ENCODE peak calls at places on chromosome X, in ten cellular contexts. Y is OCI-LY7, I is left ventricle myocardium inferior, A is mammary epithelial cell, Q is sigmoid colon, W is colonic mucosa, D is brain microvascular endothelial cell, C is A549, U is fibroblast of lung, F is ovary. T is an unnamed sample.

GRCh38 chrX:64205735-64206491 is 405 bp upstream of the AMER1 start:
- DNase-seq in Y (peak), I (peak), A (peak), Q (peak), W (peak), D (peak), C (peak), U (peak), F (peak), T (peak)

GRCh38 chrX:68753218-68753617 is 75.6 kb upstream of the EFNB1 start:
- DNase-seq in Y (no peak), I (no peak), A (no peak), Q (no peak), W (no peak), D (no peak), C (no peak), U (no peak), F (no peak), T (no peak)

GRCh38 chrX:25070038-25070437 is 54.3 kb upstream of the ARX start:
- DNase-seq in Y (no peak), I (no peak), A (no peak), Q (no peak), W (no peak), D (no peak), C (no peak), U (no peak), F (no peak), T (no peak)

GRCh38 chrX:70046978-70047377 is 2.8 kb downstream of the AWAT2 start:
- DNase-seq in Y (no peak), I (no peak), A (no peak), Q (no peak), W (no peak), D (no peak), C (no peak), U (no peak), F (no peak), T (no peak)

GRCh38 chrX:92351531-92351930 is 572.4 kb downstream of the PCDH11X start:
- DNase-seq in Y (no peak), I (no peak), A (no peak), Q (no peak), W (no peak), D (no peak), C (no peak), U (no peak), F (no peak), T (no peak)

GRCh38 chrX:136880003-136880451 is 498 bp downstream of the RBMX start:
- DNase-seq in Y (peak), I (peak), A (no peak), Q (no peak), W (no peak), D (no peak), C (peak), U (no peak), F (peak), T (no peak)

GRCh38 chrX:39809326-39809725 is 288.4 kb downstream of the BCOR start:
- DNase-seq in Y (no peak), I (no peak), A (peak), Q (no peak), W (no peak), D (peak), C (no peak), U (peak), F (no peak), T (no peak)

GRCh38 chrX:46837543-46838481 is 969 bp downstream of the RP2 start:
- DNase-seq in Y (peak), I (no peak), A (peak), Q (no peak), W (no peak), D (no peak), C (peak), U (peak), F (no peak), T (no peak)

GRCh38 chrX:100512471-100512870 is 72.3 kb upstream of the TNMD start:
- DNase-seq in Y (peak), I (no peak), A (peak), Q (no peak), W (no peak), D (no peak), C (peak), U (peak), F (no peak), T (no peak)

GRCh38 chrX:15673970-15674369 is 9.4 kb upstream of the CLTRN start:
- DNase-seq in Y (no peak), I (no peak), A (no peak), Q (no peak), W (no peak), D (no peak), C (no peak), U (no peak), F (no peak), T (no peak)

GRCh38 chrX:132671229-132671641 is 182.4 kb upstream of the MBNL3 start:
- DNase-seq in Y (no peak), I (no peak), A (no peak), Q (no peak), W (no peak), D (peak), C (no peak), U (peak), F (no peak), T (no peak)

GRCh38 chrX:90883479-90883878 is 551.2 kb upstream of the PABPC5 start:
- DNase-seq in Y (no peak), I (no peak), A (no peak), Q (no peak), W (no peak), D (no peak), C (no peak), U (no peak), F (no peak), T (no peak)

GRCh38 chrX:132181364-132181763 is 37.9 kb downstream of the RAP2C start:
- DNase-seq in Y (no peak), I (peak), A (peak), Q (no peak), W (no peak), D (no peak), C (no peak), U (no peak), F (no peak), T (no peak)

GRCh38 chrX:41716767-41717473 is 7.1 kb upstream of the GPR82 start:
- DNase-seq in Y (no peak), I (no peak), A (no peak), Q (no peak), W (peak), D (no peak), C (no peak), U (no peak), F (no peak), T (no peak)

GRCh38 chrX:19072372-19072771 is 49.9 kb downstream of the ADGRG2 start:
- DNase-seq in Y (no peak), I (no peak), A (no peak), Q (no peak), W (no peak), D (no peak), C (peak), U (no peak), F (no peak), T (no peak)

GRCh38 chrX:100615015-100615414 is 21.6 kb downstream of the TSPAN6 start:
- DNase-seq in Y (no peak), I (no peak), A (peak), Q (no peak), W (peak), D (peak), C (peak), U (peak), F (peak), T (no peak)

GRCh38 chrX:18891561-18891945 is 92.4 kb downstream of the PHKA2 start:
- DNase-seq in Y (no peak), I (no peak), A (no peak), Q (no peak), W (no peak), D (no peak), C (no peak), U (no peak), F (no peak), T (no peak)

GRCh38 chrX:13046035-13046851 is 1.8 kb upstream of the FAM9C start:
- DNase-seq in Y (no peak), I (no peak), A (no peak), Q (no peak), W (no peak), D (no peak), C (no peak), U (no peak), F (no peak), T (no peak)

GRCh38 chrX:129427267-129427666 is 96.0 kb downstream of the SMARCA1 start:
- DNase-seq in Y (no peak), I (no peak), A (no peak), Q (no peak), W (no peak), D (no peak), C (no peak), U (no peak), F (no peak), T (no peak)

GRCh38 chrX:105463483-105463882 is 243.0 kb upstream of the TEX13A start:
- DNase-seq in Y (no peak), I (no peak), A (peak), Q (no peak), W (no peak), D (no peak), C (no peak), U (no peak), F (no peak), T (no peak)

GRCh38 chrX:13983734-13984133 is 46.0 kb downstream of the GEMIN8 start:
- DNase-seq in Y (peak), I (no peak), A (no peak), Q (no peak), W (no peak), D (no peak), C (no peak), U (no peak), F (no peak), T (no peak)

GRCh38 chrX:38627683-38628082 is 66.3 kb downstream of the TSPAN7 start:
- DNase-seq in Y (peak), I (no peak), A (peak), Q (no peak), W (peak), D (peak), C (no peak), U (peak), F (no peak), T (no peak)

GRCh38 chrX:40759374-40759773 is 24.0 kb upstream of the MED14 start:
- DNase-seq in Y (no peak), I (no peak), A (no peak), Q (no peak), W (no peak), D (no peak), C (no peak), U (no peak), F (no peak), T (no peak)

GRCh38 chrX:39258331-39258730 is 457.1 kb downstream of the MID1IP1 start:
- DNase-seq in Y (no peak), I (no peak), A (no peak), Q (no peak), W (no peak), D (peak), C (no peak), U (peak), F (no peak), T (no peak)

GRCh38 chrX:367866-368265 is 18.8 kb downstream of the PPP2R3B start:
- DNase-seq in Y (no peak), I (no peak), A (no peak), Q (no peak), W (no peak), D (no peak), C (no peak), U (no peak), F (no peak), T (no peak)

GRCh38 chrX:140141444-140142029 is 176.2 kb upstream of the CXorf66 start:
- DNase-seq in Y (peak), I (no peak), A (peak), Q (no peak), W (peak), D (peak), C (peak), U (no peak), F (peak), T (no peak)

GRCh38 chrX:46572295-46572936 is 1.1 kb upstream of the CHST7 start:
- DNase-seq in Y (peak), I (no peak), A (no peak), Q (no peak), W (no peak), D (no peak), C (peak), U (no peak), F (no peak), T (no peak)

GRCh38 chrX:100747090-100747489 is 15.2 kb upstream of the SYTL4 start:
- DNase-seq in Y (no peak), I (no peak), A (no peak), Q (no peak), W (no peak), D (no peak), C (no peak), U (no peak), F (peak), T (no peak)

GRCh38 chrX:46575991-46576392 is 2.4 kb downstream of the CHST7 start:
- DNase-seq in Y (peak), I (peak), A (peak), Q (peak), W (peak), D (no peak), C (no peak), U (peak), F (peak), T (no peak)

GRCh38 chrX:129065895-129066294 is 457.4 kb downstream of the SMARCA1 start:
- DNase-seq in Y (no peak), I (no peak), A (no peak), Q (no peak), W (no peak), D (no peak), C (no peak), U (no peak), F (no peak), T (no peak)

GRCh38 chrX:131187234-131187633 is 101.9 kb downstream of the IGSF1 start:
- DNase-seq in Y (no peak), I (no peak), A (no peak), Q (no peak), W (no peak), D (no peak), C (no peak), U (no peak), F (no peak), T (no peak)

GRCh38 chrX:72308566-72309296 is 3.0 kb upstream of the CITED1 start:
- DNase-seq in Y (no peak), I (peak), A (peak), Q (peak), W (peak), D (peak), C (peak), U (peak), F (peak), T (peak)

GRCh38 chrX:989959-990510 is 222.4 kb downstream of the CRLF2 start:
- DNase-seq in Y (no peak), I (peak), A (peak), Q (peak), W (peak), D (peak), C (peak), U (peak), F (peak), T (peak)

GRCh38 chrX:133335027-133335426 is 80.3 kb downstream of the GPC4 start:
- DNase-seq in Y (peak), I (no peak), A (peak), Q (no peak), W (peak), D (peak), C (peak), U (peak), F (no peak), T (no peak)

GRCh38 chrX:34918856-34919255 is 23.7 kb upstream of the FAM47B start:
- DNase-seq in Y (no peak), I (no peak), A (peak), Q (no peak), W (no peak), D (peak), C (peak), U (peak), F (no peak), T (no peak)

GRCh38 chrX:2782778-2783177 is 30.9 kb downstream of the XG start:
- DNase-seq in Y (no peak), I (no peak), A (no peak), Q (no peak), W (no peak), D (no peak), C (no peak), U (no peak), F (no peak), T (no peak)

GRCh38 chrX:2782171-2782570 is 30.3 kb downstream of the XG start:
- DNase-seq in Y (no peak), I (no peak), A (no peak), Q (no peak), W (no peak), D (no peak), C (no peak), U (no peak), F (no peak), T (no peak)

GRCh38 chrX:2784026-2784425 is 32.2 kb downstream of the XG start:
- DNase-seq in Y (no peak), I (no peak), A (no peak), Q (no peak), W (no peak), D (no peak), C (no peak), U (no peak), F (no peak), T (no peak)

GRCh38 chrX:2781698-2782097 is 29.9 kb downstream of the XG start:
- DNase-seq in Y (no peak), I (no peak), A (no peak), Q (no peak), W (no peak), D (no peak), C (no peak), U (no peak), F (no peak), T (no peak)

GRCh38 chrX:2781226-2781571 is 29.4 kb downstream of the XG start:
- DNase-seq in Y (no peak), I (no peak), A (no peak), Q (no peak), W (no peak), D (no peak), C (no peak), U (no peak), F (no peak), T (no peak)
- H3K27ac ChIP-seq in Y (no peak), I (no peak), A (no peak), Q (no peak), W (no peak), D (no peak), C (no peak), U (no peak), F (no peak), T (no peak)

GRCh38 chrX:110322603-110323002 is 4.7 kb upstream of the AMMECR1 start:
- DNase-seq in Y (no peak), I (no peak), A (no peak), Q (no peak), W (no peak), D (no peak), C (no peak), U (peak), F (no peak), T (no peak)
- H3K4me3 ChIP-seq in Y (no peak), I (no peak), A (no peak), Q (no peak), W (no peak), D (no peak), C (no peak), U (no peak), F (no peak), T (no peak)

GRCh38 chrX:73827406-73827805 is 264.4 kb downstream of the CHIC1 start:
- DNase-seq in Y (no peak), I (no peak), A (no peak), Q (no peak), W (no peak), D (no peak), C (no peak), U (no peak), F (no peak), T (no peak)

GRCh38 chrX:73829890-73830466 is 267.0 kb downstream of the CHIC1 start:
- DNase-seq in Y (no peak), I (no peak), A (no peak), Q (no peak), W (no peak), D (no peak), C (no peak), U (no peak), F (no peak), T (no peak)

GRCh38 chrX:73828080-73828720 is 265.2 kb downstream of the CHIC1 start:
- DNase-seq in Y (no peak), I (no peak), A (no peak), Q (no peak), W (no peak), D (no peak), C (no peak), U (no peak), F (no peak), T (no peak)

GRCh38 chrX:73825569-73825968 is 262.6 kb downstream of the CHIC1 start:
- DNase-seq in Y (no peak), I (no peak), A (no peak), Q (no peak), W (no peak), D (no peak), C (no peak), U (no peak), F (no peak), T (no peak)

DNA sequence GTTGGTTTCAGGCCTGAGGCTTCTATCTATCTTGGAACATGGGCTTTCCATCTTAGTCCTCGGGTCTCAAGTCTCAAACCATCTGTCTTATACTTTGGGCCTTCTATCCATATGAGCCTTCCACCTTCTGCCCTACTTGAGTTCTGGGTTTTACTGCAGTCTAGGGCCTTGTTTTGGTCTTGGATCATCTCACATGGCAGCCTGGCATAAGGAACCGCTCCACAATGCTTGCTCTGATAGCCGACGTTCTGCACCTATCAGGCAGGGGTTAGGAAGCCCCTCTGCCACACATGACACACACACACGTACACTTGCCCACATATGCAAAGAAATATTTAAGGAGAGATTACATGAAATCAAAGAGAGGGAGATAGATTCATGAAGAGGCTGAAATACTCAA is 264.0 kb downstream of the CHIC1 start:
- DNase-seq in Y (no peak), I (no peak), A (no peak), Q (no peak), W (no peak), D (no peak), C (no peak), U (no peak), F (no peak), T (no peak)
- TF ChIP-seq CTCF in Y (no peak), I (no peak), A (no peak), Q (no peak), W (no peak), D (no peak), C (no peak), U (no peak), F (no peak), T (no peak)

GRCh38 chrX:17774053-17774452 is 36.8 kb downstream of the SCML1 start:
- DNase-seq in Y (no peak), I (no peak), A (no peak), Q (no peak), W (no peak), D (no peak), C (no peak), U (no peak), F (no peak), T (no peak)

GRCh38 chrX:17768997-17769396 is 31.7 kb downstream of the SCML1 start:
- DNase-seq in Y (no peak), I (no peak), A (no peak), Q (no peak), W (no peak), D (no peak), C (no peak), U (no peak), F (no peak), T (no peak)

GRCh38 chrX:17773221-17773876 is 36.1 kb downstream of the SCML1 start:
- DNase-seq in Y (no peak), I (no peak), A (no peak), Q (no peak), W (no peak), D (no peak), C (no peak), U (no peak), F (no peak), T (no peak)

GRCh38 chrX:17769701-17770269 is 32.5 kb downstream of the SCML1 start:
- DNase-seq in Y (no peak), I (no peak), A (no peak), Q (no peak), W (no peak), D (no peak), C (no peak), U (no peak), F (no peak), T (no peak)
- H3K27ac ChIP-seq in Y (no peak), I (no peak), A (no peak), Q (no peak), W (no peak), D (no peak), C (no peak), U (no peak), F (no peak), T (no peak)

GRCh38 chrX:154918060-154918483 is 31.9 kb downstream of the F8A1 start:
- DNase-seq in Y (peak), I (peak), A (peak), Q (peak), W (peak), D (peak), C (peak), U (peak), F (peak), T (peak)
- H3K4me3 ChIP-seq in Y (peak), I (peak), A (no peak), Q (peak), W (no peak), D (peak), C (peak), U (no peak), F (no peak), T (peak)

DNA sequence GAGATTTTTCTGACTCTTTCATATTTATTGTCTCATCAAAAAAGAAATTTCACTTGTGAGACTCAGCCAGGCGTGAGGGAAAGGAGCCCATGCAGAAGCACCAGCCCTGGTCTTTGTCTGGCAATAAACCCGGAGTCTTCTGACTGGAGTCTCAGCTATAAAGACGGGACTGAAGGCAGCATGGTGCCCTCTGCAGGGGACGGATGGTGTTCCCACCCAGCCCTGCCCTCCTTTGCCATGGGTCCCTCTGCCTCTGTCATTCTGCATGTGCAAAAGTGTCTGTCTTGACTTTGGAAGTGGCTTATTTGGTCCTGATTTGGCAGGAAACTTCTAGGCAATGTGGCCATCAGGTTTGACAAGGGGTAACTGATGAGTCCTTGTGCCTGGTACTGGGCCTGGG is 14.3 kb downstream of the ZNF185 start:
- DNase-seq in Y (no peak), I (no peak), A (no peak), Q (no peak), W (no peak), D (no peak), C (no peak), U (no peak), F (no peak), T (no peak)
- TF ChIP-seq CTCF in Y (peak), I (peak), A (peak), Q (no peak), W (no peak), D (peak), C (no peak), U (no peak), F (no peak), T (no peak)

GRCh38 chrX:53266175-53266574 is 15.2 kb downstream of the IQSEC2 start:
- DNase-seq in Y (no peak), I (no peak), A (no peak), Q (no peak), W (peak), D (no peak), C (no peak), U (no peak), F (no peak), T (no peak)
- H3K27ac ChIP-seq in Y (no peak), I (no peak), A (peak), Q (peak), W (no peak), D (peak), C (peak), U (peak), F (no peak), T (no peak)

GRCh38 chrX:126819429-126819828 is at the start of gene PRR32:
- DNase-seq in Y (no peak), I (no peak), A (no peak), Q (no peak), W (no peak), D (no peak), C (no peak), U (no peak), F (no peak), T (no peak)
- H3K4me3 ChIP-seq in Y (no peak), I (no peak), A (no peak), Q (no peak), W (no peak), D (no peak), C (no peak), U (no peak), F (no peak), T (no peak)

T was measured in dorsolateral prefrontal cortex.